ENCODE peak calls at places on chromosomes 3 and 15, in ten cellular contexts. One of them, this sample, is unnamed.

GRCh38 chr3:192899540-192899982 is 18.1 kb downstream of the MB21D2 start:
- DNase-seq in mesendoderm: no peak
- DNase-seq in naive thymus-derived CD4-positive, alpha-beta T cell: no peak
- DNase-seq in HL-60: no peak
- DNase-seq in stomach: no peak
- DNase-seq in tibial nerve: no peak
- DNase-seq in adipocyte: no peak
- DNase-seq in cardiac muscle cell: peak; percentile 74
- DNase-seq in Jurkat, Clone E6-1: no peak
- DNase-seq in left lung: no peak
- DNase-seq in this sample: no peak

GRCh38 chr3:37646865-37647264 is 214.8 kb upstream of the CTDSPL start:
- DNase-seq in mesendoderm: no peak
- DNase-seq in naive thymus-derived CD4-positive, alpha-beta T cell: no peak
- DNase-seq in HL-60: no peak
- DNase-seq in stomach: no peak
- DNase-seq in tibial nerve: no peak
- DNase-seq in adipocyte: no peak
- DNase-seq in cardiac muscle cell: no peak
- DNase-seq in Jurkat, Clone E6-1: no peak
- DNase-seq in left lung: no peak
- DNase-seq in this sample: no peak

GRCh38 chr15:64905119-64905831 is 6.4 kb upstream of the ANKDD1A start:
- DNase-seq in mesendoderm: peak; percentile 99
- DNase-seq in naive thymus-derived CD4-positive, alpha-beta T cell: peak; percentile 75
- DNase-seq in HL-60: no peak
- DNase-seq in stomach: peak; percentile 73
- DNase-seq in tibial nerve: peak; percentile 43
- DNase-seq in adipocyte: peak; percentile 90
- DNase-seq in cardiac muscle cell: peak; percentile 83
- DNase-seq in Jurkat, Clone E6-1: peak; percentile 50
- DNase-seq in left lung: peak; percentile 94
- DNase-seq in this sample: no peak

GRCh38 chr15:80241508-80241907 is 10.5 kb downstream of the CTXND1 start:
- DNase-seq in mesendoderm: no peak
- DNase-seq in naive thymus-derived CD4-positive, alpha-beta T cell: no peak
- DNase-seq in HL-60: no peak
- DNase-seq in stomach: no peak
- DNase-seq in tibial nerve: no peak
- DNase-seq in adipocyte: no peak
- DNase-seq in cardiac muscle cell: no peak
- DNase-seq in Jurkat, Clone E6-1: peak; percentile 2
- DNase-seq in left lung: no peak
- DNase-seq in this sample: no peak

GRCh38 chr3:171585029-171585428 is 124.8 kb upstream of the TNIK start:
- DNase-seq in mesendoderm: peak; percentile 45
- DNase-seq in naive thymus-derived CD4-positive, alpha-beta T cell: no peak
- DNase-seq in HL-60: no peak
- DNase-seq in stomach: no peak
- DNase-seq in tibial nerve: no peak
- DNase-seq in adipocyte: no peak
- DNase-seq in cardiac muscle cell: no peak
- DNase-seq in Jurkat, Clone E6-1: no peak
- DNase-seq in left lung: no peak
- DNase-seq in this sample: no peak

GRCh38 chr3:124329723-124330122 is 337.8 kb upstream of the ROPN1 start:
- DNase-seq in mesendoderm: no peak
- DNase-seq in naive thymus-derived CD4-positive, alpha-beta T cell: no peak
- DNase-seq in HL-60: no peak
- DNase-seq in stomach: no peak
- DNase-seq in tibial nerve: no peak
- DNase-seq in adipocyte: no peak
- DNase-seq in cardiac muscle cell: no peak
- DNase-seq in Jurkat, Clone E6-1: no peak
- DNase-seq in left lung: no peak
- DNase-seq in this sample: no peak

GRCh38 chr3:81922404-81922803 is 161.0 kb upstream of the GBE1 start:
- DNase-seq in mesendoderm: no peak
- DNase-seq in naive thymus-derived CD4-positive, alpha-beta T cell: no peak
- DNase-seq in HL-60: no peak
- DNase-seq in stomach: no peak
- DNase-seq in tibial nerve: no peak
- DNase-seq in adipocyte: no peak
- DNase-seq in cardiac muscle cell: no peak
- DNase-seq in Jurkat, Clone E6-1: no peak
- DNase-seq in left lung: no peak
- DNase-seq in this sample: no peak

GRCh38 chr3:194370753-194371152 is 1.2 kb upstream of the LRRC15 start:
- DNase-seq in mesendoderm: no peak
- DNase-seq in naive thymus-derived CD4-positive, alpha-beta T cell: no peak
- DNase-seq in HL-60: no peak
- DNase-seq in stomach: no peak
- DNase-seq in tibial nerve: no peak
- DNase-seq in adipocyte: no peak
- DNase-seq in cardiac muscle cell: no peak
- DNase-seq in Jurkat, Clone E6-1: no peak
- DNase-seq in left lung: no peak
- DNase-seq in this sample: no peak

GRCh38 chr15:87755226-87755625 is 501.3 kb downstream of the NTRK3 start:
- DNase-seq in mesendoderm: no peak
- DNase-seq in naive thymus-derived CD4-positive, alpha-beta T cell: no peak
- DNase-seq in HL-60: no peak
- DNase-seq in stomach: no peak
- DNase-seq in tibial nerve: no peak
- DNase-seq in adipocyte: no peak
- DNase-seq in cardiac muscle cell: no peak
- DNase-seq in Jurkat, Clone E6-1: no peak
- DNase-seq in left lung: no peak
- DNase-seq in this sample: no peak

GRCh38 chr15:87758739-87759457 is 497.6 kb downstream of the NTRK3 start:
- DNase-seq in mesendoderm: no peak
- DNase-seq in naive thymus-derived CD4-positive, alpha-beta T cell: no peak
- DNase-seq in HL-60: no peak
- DNase-seq in stomach: no peak
- DNase-seq in tibial nerve: no peak
- DNase-seq in adipocyte: no peak
- DNase-seq in cardiac muscle cell: peak; percentile 9
- DNase-seq in Jurkat, Clone E6-1: no peak
- DNase-seq in left lung: no peak
- DNase-seq in this sample: no peak

GRCh38 chr15:87756072-87756471 is 500.5 kb downstream of the NTRK3 start:
- DNase-seq in mesendoderm: no peak
- DNase-seq in naive thymus-derived CD4-positive, alpha-beta T cell: no peak
- DNase-seq in HL-60: no peak
- DNase-seq in stomach: no peak
- DNase-seq in tibial nerve: no peak
- DNase-seq in adipocyte: no peak
- DNase-seq in cardiac muscle cell: no peak
- DNase-seq in Jurkat, Clone E6-1: no peak
- DNase-seq in left lung: no peak
- DNase-seq in this sample: no peak

GRCh38 chr15:87753539-87753938 is 503.0 kb downstream of the NTRK3 start:
- DNase-seq in mesendoderm: peak; percentile 40
- DNase-seq in naive thymus-derived CD4-positive, alpha-beta T cell: no peak
- DNase-seq in HL-60: no peak
- DNase-seq in stomach: no peak
- DNase-seq in tibial nerve: no peak
- DNase-seq in adipocyte: no peak
- DNase-seq in cardiac muscle cell: no peak
- DNase-seq in Jurkat, Clone E6-1: no peak
- DNase-seq in left lung: no peak
- DNase-seq in this sample: no peak

GRCh38 chr15:87757084-87757483 is 499.5 kb downstream of the NTRK3 start:
- DNase-seq in mesendoderm: no peak
- DNase-seq in naive thymus-derived CD4-positive, alpha-beta T cell: no peak
- DNase-seq in HL-60: no peak
- DNase-seq in stomach: no peak
- DNase-seq in tibial nerve: no peak
- DNase-seq in adipocyte: no peak
- DNase-seq in cardiac muscle cell: no peak
- DNase-seq in Jurkat, Clone E6-1: no peak
- DNase-seq in left lung: peak; percentile 65
- DNase-seq in this sample: no peak
- H3K4me3 ChIP-seq in mesendoderm: no peak overlapping the region
- H3K4me3 ChIP-seq in naive thymus-derived CD4-positive, alpha-beta T cell: no peak overlapping the region
- H3K4me3 ChIP-seq in HL-60: no peak overlapping the region
- H3K4me3 ChIP-seq in stomach: no peak overlapping the region
- H3K4me3 ChIP-seq in tibial nerve: no peak overlapping the region
- H3K4me3 ChIP-seq in adipocyte: no peak overlapping the region
- H3K4me3 ChIP-seq in cardiac muscle cell: no peak overlapping the region
- H3K4me3 ChIP-seq in Jurkat, Clone E6-1: no peak overlapping the region
- H3K4me3 ChIP-seq in left lung: no peak overlapping the region
- H3K4me3 ChIP-seq in this sample: no peak overlapping the region

GRCh38 chr3:25653322-25653721 is 11.4 kb downstream of the TOP2B start:
- DNase-seq in mesendoderm: no peak
- DNase-seq in naive thymus-derived CD4-positive, alpha-beta T cell: no peak
- DNase-seq in HL-60: no peak
- DNase-seq in stomach: no peak
- DNase-seq in tibial nerve: no peak
- DNase-seq in adipocyte: no peak
- DNase-seq in cardiac muscle cell: no peak
- DNase-seq in Jurkat, Clone E6-1: no peak
- DNase-seq in left lung: no peak
- DNase-seq in this sample: no peak

GRCh38 chr3:25652921-25653320 is 11.8 kb downstream of the TOP2B start:
- DNase-seq in mesendoderm: no peak
- DNase-seq in naive thymus-derived CD4-positive, alpha-beta T cell: no peak
- DNase-seq in HL-60: no peak
- DNase-seq in stomach: no peak
- DNase-seq in tibial nerve: no peak
- DNase-seq in adipocyte: no peak
- DNase-seq in cardiac muscle cell: no peak
- DNase-seq in Jurkat, Clone E6-1: no peak
- DNase-seq in left lung: no peak
- DNase-seq in this sample: no peak

GRCh38 chr3:25648925-25649828 is 15.5 kb downstream of the TOP2B start:
- DNase-seq in mesendoderm: no peak
- DNase-seq in naive thymus-derived CD4-positive, alpha-beta T cell: no peak
- DNase-seq in HL-60: no peak
- DNase-seq in stomach: no peak
- DNase-seq in tibial nerve: no peak
- DNase-seq in adipocyte: no peak
- DNase-seq in cardiac muscle cell: no peak
- DNase-seq in Jurkat, Clone E6-1: no peak
- DNase-seq in left lung: no peak
- DNase-seq in this sample: no peak

GRCh38 chr3:25648107-25648535 is 16.6 kb downstream of the TOP2B start:
- DNase-seq in mesendoderm: peak; percentile 97
- DNase-seq in naive thymus-derived CD4-positive, alpha-beta T cell: peak; percentile 83
- DNase-seq in HL-60: peak; percentile 55
- DNase-seq in stomach: peak; percentile 87
- DNase-seq in tibial nerve: peak; percentile 38
- DNase-seq in adipocyte: peak; percentile 87
- DNase-seq in cardiac muscle cell: peak; percentile 88
- DNase-seq in Jurkat, Clone E6-1: peak; percentile 87
- DNase-seq in left lung: no peak
- DNase-seq in this sample: peak; percentile 28
- H3K4me3 ChIP-seq in mesendoderm: no peak overlapping the region
- H3K4me3 ChIP-seq in naive thymus-derived CD4-positive, alpha-beta T cell: no peak overlapping the region
- H3K4me3 ChIP-seq in HL-60: no peak overlapping the region
- H3K4me3 ChIP-seq in stomach: no peak overlapping the region
- H3K4me3 ChIP-seq in tibial nerve: no peak overlapping the region
- H3K4me3 ChIP-seq in adipocyte: no peak overlapping the region
- H3K4me3 ChIP-seq in cardiac muscle cell: no peak overlapping the region
- H3K4me3 ChIP-seq in Jurkat, Clone E6-1: no peak overlapping the region
- H3K4me3 ChIP-seq in left lung: no peak overlapping the region
- H3K4me3 ChIP-seq in this sample: no peak overlapping the region

GRCh38 chr3:30354513-30354912 is 251.9 kb upstream of the TGFBR2 start:
- DNase-seq in mesendoderm: no peak
- DNase-seq in naive thymus-derived CD4-positive, alpha-beta T cell: no peak
- DNase-seq in HL-60: no peak
- DNase-seq in stomach: no peak
- DNase-seq in tibial nerve: no peak
- DNase-seq in adipocyte: no peak
- DNase-seq in cardiac muscle cell: no peak
- DNase-seq in Jurkat, Clone E6-1: no peak
- DNase-seq in left lung: peak; percentile 31
- DNase-seq in this sample: no peak
- H3K4me3 ChIP-seq in mesendoderm: no peak overlapping the region
- H3K4me3 ChIP-seq in naive thymus-derived CD4-positive, alpha-beta T cell: peak overlapping the region; percentile 9
- H3K4me3 ChIP-seq in HL-60: no peak overlapping the region
- H3K4me3 ChIP-seq in stomach: no peak overlapping the region
- H3K4me3 ChIP-seq in tibial nerve: no peak overlapping the region
- H3K4me3 ChIP-seq in adipocyte: no peak overlapping the region
- H3K4me3 ChIP-seq in cardiac muscle cell: no peak overlapping the region
- H3K4me3 ChIP-seq in Jurkat, Clone E6-1: no peak overlapping the region
- H3K4me3 ChIP-seq in left lung: no peak overlapping the region
- H3K4me3 ChIP-seq in this sample: no peak overlapping the region

GRCh38 chr3:54237788-54238502 is 115.6 kb downstream of the CACNA2D3 start:
- DNase-seq in mesendoderm: no peak
- DNase-seq in naive thymus-derived CD4-positive, alpha-beta T cell: no peak
- DNase-seq in HL-60: no peak
- DNase-seq in stomach: no peak
- DNase-seq in tibial nerve: no peak
- DNase-seq in adipocyte: no peak
- DNase-seq in cardiac muscle cell: no peak
- DNase-seq in Jurkat, Clone E6-1: no peak
- DNase-seq in left lung: no peak
- DNase-seq in this sample: no peak

GRCh38 chr3:54240319-54240718 is 118.0 kb downstream of the CACNA2D3 start:
- DNase-seq in mesendoderm: no peak
- DNase-seq in naive thymus-derived CD4-positive, alpha-beta T cell: no peak
- DNase-seq in HL-60: no peak
- DNase-seq in stomach: no peak
- DNase-seq in tibial nerve: no peak
- DNase-seq in adipocyte: no peak
- DNase-seq in cardiac muscle cell: no peak
- DNase-seq in Jurkat, Clone E6-1: no peak
- DNase-seq in left lung: no peak
- DNase-seq in this sample: no peak

GRCh38 chr3:54243960-54244359 is 121.6 kb downstream of the CACNA2D3 start:
- DNase-seq in mesendoderm: no peak
- DNase-seq in naive thymus-derived CD4-positive, alpha-beta T cell: no peak
- DNase-seq in HL-60: no peak
- DNase-seq in stomach: no peak
- DNase-seq in tibial nerve: no peak
- DNase-seq in adipocyte: no peak
- DNase-seq in cardiac muscle cell: no peak
- DNase-seq in Jurkat, Clone E6-1: no peak
- DNase-seq in left lung: no peak
- DNase-seq in this sample: no peak

DNA sequence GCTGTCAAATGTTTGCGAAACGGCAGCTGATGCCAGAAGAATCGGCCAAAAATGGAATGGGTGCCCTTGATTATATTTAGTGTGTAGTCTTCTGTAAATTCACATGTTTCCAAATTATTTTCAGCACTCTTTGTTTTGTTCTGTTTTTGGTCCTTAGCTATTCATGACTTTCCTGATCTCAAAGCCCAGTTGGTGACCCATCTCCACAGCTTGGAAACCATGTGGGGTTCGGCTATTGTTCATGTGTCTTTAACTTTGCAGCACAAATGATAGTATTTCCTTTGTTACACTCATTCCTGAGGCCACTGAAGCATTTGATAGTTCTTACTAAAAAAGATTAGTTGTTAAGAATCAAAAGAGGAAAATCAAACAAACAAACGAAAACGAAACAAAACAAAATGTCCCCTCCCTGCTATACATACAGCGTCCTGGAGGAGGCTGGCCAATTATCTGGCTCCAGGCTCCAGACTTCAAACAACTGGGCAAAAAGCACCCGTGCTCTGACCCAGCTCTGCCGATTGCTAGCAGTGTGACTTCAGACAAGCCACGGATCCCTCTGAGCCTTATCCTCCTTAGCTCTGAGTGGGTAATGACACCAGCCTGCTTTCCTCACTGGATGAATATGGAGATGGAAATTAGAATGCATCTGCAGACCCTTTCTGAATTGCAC is 121.0 kb downstream of the CACNA2D3 start:
- DNase-seq in mesendoderm: no peak
- DNase-seq in naive thymus-derived CD4-positive, alpha-beta T cell: no peak
- DNase-seq in HL-60: no peak
- DNase-seq in stomach: peak; percentile 42
- DNase-seq in tibial nerve: no peak
- DNase-seq in adipocyte: peak; percentile 28
- DNase-seq in cardiac muscle cell: peak; percentile 53
- DNase-seq in Jurkat, Clone E6-1: peak; percentile 7
- DNase-seq in left lung: no peak
- DNase-seq in this sample: no peak
- H3K4me3 ChIP-seq in mesendoderm: no peak overlapping the region
- H3K4me3 ChIP-seq in naive thymus-derived CD4-positive, alpha-beta T cell: no peak overlapping the region
- H3K4me3 ChIP-seq in HL-60: no peak overlapping the region
- H3K4me3 ChIP-seq in stomach: peak overlapping the region; percentile 20
- H3K4me3 ChIP-seq in tibial nerve: no peak overlapping the region
- H3K4me3 ChIP-seq in adipocyte: peak overlapping the region; percentile 74
- H3K4me3 ChIP-seq in cardiac muscle cell: no peak overlapping the region
- H3K4me3 ChIP-seq in Jurkat, Clone E6-1: peak overlapping the region; percentile 25
- H3K4me3 ChIP-seq in left lung: peak overlapping the region; percentile 22
- H3K4me3 ChIP-seq in this sample: no peak overlapping the region

This sample was measured in BJ.